ENCODE peak calls at places on chromosomes 4 and X, in nine cellular contexts. One of them, this sample, is unnamed.

GRCh38 chr4:169210516-169211108 is 60.1 kb downstream of the SH3RF1 start:
- DNase-seq in astrocyte of the spinal cord: no peak
- DNase-seq in activated naive CD4-positive, alpha-beta T cell treated with anti-CD3 and anti-CD28 coated beads for 36 hours: no peak
- DNase-seq in NCI-H1105 treated with DMSO at 0.1 percent for 48 hours: no peak
- DNase-seq in T47D: no peak
- DNase-seq in astrocyte: no peak
- DNase-seq in choroid plexus epithelial cell: no peak
- DNase-seq in T1000: no peak
- DNase-seq in effector CD4-positive, alpha-beta T cell: no peak
- DNase-seq in this sample: no peak

GRCh38 chrX:71998836-71999509 is 88.3 kb downstream of the NHSL2 start:
- DNase-seq in choroid plexus epithelial cell: no peak
- DNase-seq in T1000: peak; percentile 2
- DNase-seq in T47D: no peak
- DNase-seq in astrocyte of the spinal cord: no peak
- DNase-seq in effector CD4-positive, alpha-beta T cell: peak; percentile 35
- DNase-seq in astrocyte: no peak
- DNase-seq in activated naive CD4-positive, alpha-beta T cell treated with anti-CD3 and anti-CD28 coated beads for 36 hours: peak; percentile 49
- DNase-seq in NCI-H1105 treated with DMSO at 0.1 percent for 48 hours: peak; percentile 27
- DNase-seq in this sample: peak; percentile 14

GRCh38 chr4:86338989-86339388 is 20.9 kb downstream of the MAPK10 start:
- DNase-seq in astrocyte of the spinal cord: peak; percentile 88
- DNase-seq in astrocyte: peak; percentile 93
- DNase-seq in NCI-H1105 treated with DMSO at 0.1 percent for 48 hours: no peak
- DNase-seq in T47D: no peak
- DNase-seq in effector CD4-positive, alpha-beta T cell: no peak
- DNase-seq in activated naive CD4-positive, alpha-beta T cell treated with anti-CD3 and anti-CD28 coated beads for 36 hours: no peak
- DNase-seq in T1000: peak; percentile 43
- DNase-seq in choroid plexus epithelial cell: peak; percentile 88
- DNase-seq in this sample: no peak

GRCh38 chr4:98199247-98199646 is 56.0 kb upstream of the STPG2 start:
- DNase-seq in NCI-H1105 treated with DMSO at 0.1 percent for 48 hours: no peak
- DNase-seq in T47D: no peak
- DNase-seq in effector CD4-positive, alpha-beta T cell: no peak
- DNase-seq in astrocyte of the spinal cord: no peak
- DNase-seq in activated naive CD4-positive, alpha-beta T cell treated with anti-CD3 and anti-CD28 coated beads for 36 hours: no peak
- DNase-seq in astrocyte: no peak
- DNase-seq in T1000: no peak
- DNase-seq in choroid plexus epithelial cell: peak; percentile 13
- DNase-seq in this sample: no peak

GRCh38 chrX:14051416-14051815 is 21.7 kb upstream of the GEMIN8 start:
- DNase-seq in effector CD4-positive, alpha-beta T cell: no peak
- DNase-seq in astrocyte: no peak
- DNase-seq in activated naive CD4-positive, alpha-beta T cell treated with anti-CD3 and anti-CD28 coated beads for 36 hours: no peak
- DNase-seq in T47D: no peak
- DNase-seq in choroid plexus epithelial cell: no peak
- DNase-seq in T1000: no peak
- DNase-seq in astrocyte of the spinal cord: no peak
- DNase-seq in NCI-H1105 treated with DMSO at 0.1 percent for 48 hours: peak; percentile 43
- DNase-seq in this sample: no peak

GRCh38 chr4:2793578-2793919 is 664 bp downstream of the SH3BP2 start:
- DNase-seq in astrocyte of the spinal cord: no peak
- DNase-seq in T47D: no peak
- DNase-seq in NCI-H1105 treated with DMSO at 0.1 percent for 48 hours: no peak
- DNase-seq in effector CD4-positive, alpha-beta T cell: no peak
- DNase-seq in astrocyte: peak; percentile 38
- DNase-seq in activated naive CD4-positive, alpha-beta T cell treated with anti-CD3 and anti-CD28 coated beads for 36 hours: peak; percentile 68
- DNase-seq in T1000: no peak
- DNase-seq in choroid plexus epithelial cell: peak; percentile 48
- DNase-seq in this sample: peak; percentile 51

GRCh38 chr4:165415910-165416309 is 37.1 kb downstream of the CPE start:
- DNase-seq in NCI-H1105 treated with DMSO at 0.1 percent for 48 hours: no peak
- DNase-seq in astrocyte of the spinal cord: no peak
- DNase-seq in effector CD4-positive, alpha-beta T cell: no peak
- DNase-seq in T47D: no peak
- DNase-seq in choroid plexus epithelial cell: no peak
- DNase-seq in astrocyte: no peak
- DNase-seq in T1000: no peak
- DNase-seq in activated naive CD4-positive, alpha-beta T cell treated with anti-CD3 and anti-CD28 coated beads for 36 hours: no peak
- DNase-seq in this sample: no peak

GRCh38 chr4:8745036-8745827 is 126.4 kb downstream of the HMX1 start:
- DNase-seq in T47D: no peak
- DNase-seq in activated naive CD4-positive, alpha-beta T cell treated with anti-CD3 and anti-CD28 coated beads for 36 hours: no peak
- DNase-seq in astrocyte of the spinal cord: no peak
- DNase-seq in T1000: no peak
- DNase-seq in effector CD4-positive, alpha-beta T cell: no peak
- DNase-seq in choroid plexus epithelial cell: no peak
- DNase-seq in astrocyte: no peak
- DNase-seq in NCI-H1105 treated with DMSO at 0.1 percent for 48 hours: no peak
- DNase-seq in this sample: no peak

GRCh38 chrX:121831601-121832000 is 784.2 kb downstream of the GLUD2 start:
- DNase-seq in T1000: no peak
- DNase-seq in NCI-H1105 treated with DMSO at 0.1 percent for 48 hours: no peak
- DNase-seq in activated naive CD4-positive, alpha-beta T cell treated with anti-CD3 and anti-CD28 coated beads for 36 hours: no peak
- DNase-seq in astrocyte of the spinal cord: peak; percentile 3
- DNase-seq in T47D: no peak
- DNase-seq in effector CD4-positive, alpha-beta T cell: no peak
- DNase-seq in astrocyte: peak; percentile 58
- DNase-seq in choroid plexus epithelial cell: peak; percentile 37
- DNase-seq in this sample: no peak

GRCh38 chr4:47640911-47641310 is 155.8 kb downstream of the ATP10D start:
- DNase-seq in T1000: no peak
- DNase-seq in activated naive CD4-positive, alpha-beta T cell treated with anti-CD3 and anti-CD28 coated beads for 36 hours: no peak
- DNase-seq in astrocyte of the spinal cord: peak; percentile 36
- DNase-seq in NCI-H1105 treated with DMSO at 0.1 percent for 48 hours: no peak
- DNase-seq in effector CD4-positive, alpha-beta T cell: no peak
- DNase-seq in astrocyte: peak; percentile 20
- DNase-seq in choroid plexus epithelial cell: peak; percentile 57
- DNase-seq in T47D: no peak
- DNase-seq in this sample: no peak

GRCh38 chrX:115957862-115958490 is 212.6 kb upstream of the AGTR2 start:
- DNase-seq in astrocyte of the spinal cord: no peak
- DNase-seq in NCI-H1105 treated with DMSO at 0.1 percent for 48 hours: no peak
- DNase-seq in choroid plexus epithelial cell: no peak
- DNase-seq in effector CD4-positive, alpha-beta T cell: no peak
- DNase-seq in T1000: no peak
- DNase-seq in astrocyte: no peak
- DNase-seq in T47D: no peak
- DNase-seq in activated naive CD4-positive, alpha-beta T cell treated with anti-CD3 and anti-CD28 coated beads for 36 hours: no peak
- DNase-seq in this sample: no peak

GRCh38 chr4:41359069-41359769 is 102.5 kb downstream of the UCHL1 start:
- DNase-seq in NCI-H1105 treated with DMSO at 0.1 percent for 48 hours: no peak
- DNase-seq in astrocyte of the spinal cord: no peak
- DNase-seq in choroid plexus epithelial cell: no peak
- DNase-seq in T47D: no peak
- DNase-seq in astrocyte: no peak
- DNase-seq in T1000: no peak
- DNase-seq in activated naive CD4-positive, alpha-beta T cell treated with anti-CD3 and anti-CD28 coated beads for 36 hours: no peak
- DNase-seq in effector CD4-positive, alpha-beta T cell: no peak
- DNase-seq in this sample: no peak

GRCh38 chrX:10176121-10177003 is 19.6 kb downstream of the CLCN4 start:
- DNase-seq in NCI-H1105 treated with DMSO at 0.1 percent for 48 hours: no peak
- DNase-seq in effector CD4-positive, alpha-beta T cell: no peak
- DNase-seq in T47D: no peak
- DNase-seq in astrocyte of the spinal cord: no peak
- DNase-seq in choroid plexus epithelial cell: no peak
- DNase-seq in astrocyte: no peak
- DNase-seq in T1000: no peak
- DNase-seq in activated naive CD4-positive, alpha-beta T cell treated with anti-CD3 and anti-CD28 coated beads for 36 hours: no peak
- DNase-seq in this sample: no peak

GRCh38 chr4:105352826-105353225 is 121.0 kb downstream of the PPA2 start:
- DNase-seq in choroid plexus epithelial cell: peak; percentile 18
- DNase-seq in activated naive CD4-positive, alpha-beta T cell treated with anti-CD3 and anti-CD28 coated beads for 36 hours: no peak
- DNase-seq in T47D: no peak
- DNase-seq in astrocyte of the spinal cord: peak; percentile 36
- DNase-seq in astrocyte: peak; percentile 55
- DNase-seq in T1000: no peak
- DNase-seq in effector CD4-positive, alpha-beta T cell: no peak
- DNase-seq in NCI-H1105 treated with DMSO at 0.1 percent for 48 hours: no peak
- DNase-seq in this sample: no peak

GRCh38 chrX:149398027-149398426 is 107.1 kb downstream of the IDS start:
- DNase-seq in NCI-H1105 treated with DMSO at 0.1 percent for 48 hours: no peak
- DNase-seq in astrocyte of the spinal cord: no peak
- DNase-seq in choroid plexus epithelial cell: no peak
- DNase-seq in effector CD4-positive, alpha-beta T cell: no peak
- DNase-seq in astrocyte: no peak
- DNase-seq in activated naive CD4-positive, alpha-beta T cell treated with anti-CD3 and anti-CD28 coated beads for 36 hours: no peak
- DNase-seq in T47D: no peak
- DNase-seq in T1000: no peak
- DNase-seq in this sample: no peak

GRCh38 chr4:17580969-17581368 is 4.0 kb downstream of the LAP3 start:
- DNase-seq in effector CD4-positive, alpha-beta T cell: no peak
- DNase-seq in astrocyte of the spinal cord: peak; percentile 83
- DNase-seq in NCI-H1105 treated with DMSO at 0.1 percent for 48 hours: no peak
- DNase-seq in T1000: no peak
- DNase-seq in astrocyte: peak; percentile 86
- DNase-seq in T47D: no peak
- DNase-seq in choroid plexus epithelial cell: peak; percentile 83
- DNase-seq in activated naive CD4-positive, alpha-beta T cell treated with anti-CD3 and anti-CD28 coated beads for 36 hours: no peak
- DNase-seq in this sample: no peak

GRCh38 chrX:148601034-148601433 is 100.6 kb downstream of the AFF2 start:
- DNase-seq in choroid plexus epithelial cell: peak; percentile 27
- DNase-seq in astrocyte: peak; percentile 59
- DNase-seq in T47D: no peak
- DNase-seq in effector CD4-positive, alpha-beta T cell: no peak
- DNase-seq in NCI-H1105 treated with DMSO at 0.1 percent for 48 hours: no peak
- DNase-seq in astrocyte of the spinal cord: peak; percentile 25
- DNase-seq in T1000: no peak
- DNase-seq in activated naive CD4-positive, alpha-beta T cell treated with anti-CD3 and anti-CD28 coated beads for 36 hours: no peak
- DNase-seq in this sample: no peak

GRCh38 chr4:172707622-172708021 is 461.0 kb upstream of the GALNT7 start:
- DNase-seq in astrocyte of the spinal cord: no peak
- DNase-seq in T1000: no peak
- DNase-seq in NCI-H1105 treated with DMSO at 0.1 percent for 48 hours: peak; percentile 87
- DNase-seq in astrocyte: no peak
- DNase-seq in activated naive CD4-positive, alpha-beta T cell treated with anti-CD3 and anti-CD28 coated beads for 36 hours: no peak
- DNase-seq in effector CD4-positive, alpha-beta T cell: no peak
- DNase-seq in choroid plexus epithelial cell: no peak
- DNase-seq in T47D: no peak
- DNase-seq in this sample: no peak

GRCh38 chr4:114015444-114015899 is 36.0 kb upstream of the ARSJ start:
- DNase-seq in activated naive CD4-positive, alpha-beta T cell treated with anti-CD3 and anti-CD28 coated beads for 36 hours: no peak
- DNase-seq in T1000: peak; percentile 76
- DNase-seq in choroid plexus epithelial cell: peak; percentile 96
- DNase-seq in T47D: no peak
- DNase-seq in astrocyte: peak; percentile 100
- DNase-seq in NCI-H1105 treated with DMSO at 0.1 percent for 48 hours: peak; percentile 66
- DNase-seq in effector CD4-positive, alpha-beta T cell: no peak
- DNase-seq in astrocyte of the spinal cord: peak; percentile 100
- DNase-seq in this sample: no peak

GRCh38 chr4:161829631-161830030 is 334.2 kb downstream of the FSTL5 start:
- DNase-seq in NCI-H1105 treated with DMSO at 0.1 percent for 48 hours: peak; percentile 70
- DNase-seq in choroid plexus epithelial cell: no peak
- DNase-seq in effector CD4-positive, alpha-beta T cell: no peak
- DNase-seq in astrocyte: no peak
- DNase-seq in activated naive CD4-positive, alpha-beta T cell treated with anti-CD3 and anti-CD28 coated beads for 36 hours: no peak
- DNase-seq in T1000: no peak
- DNase-seq in T47D: no peak
- DNase-seq in astrocyte of the spinal cord: no peak
- DNase-seq in this sample: no peak

GRCh38 chr4:41134581-41134980 is 79.8 kb downstream of the APBB2 start:
- DNase-seq in NCI-H1105 treated with DMSO at 0.1 percent for 48 hours: no peak
- DNase-seq in T1000: no peak
- DNase-seq in astrocyte of the spinal cord: no peak
- DNase-seq in activated naive CD4-positive, alpha-beta T cell treated with anti-CD3 and anti-CD28 coated beads for 36 hours: no peak
- DNase-seq in choroid plexus epithelial cell: no peak
- DNase-seq in effector CD4-positive, alpha-beta T cell: no peak
- DNase-seq in T47D: no peak
- DNase-seq in astrocyte: no peak
- DNase-seq in this sample: no peak

GRCh38 chr4:15868816-15869413 is 69.6 kb downstream of the FGFBP1 start:
- DNase-seq in T47D: no peak
- DNase-seq in NCI-H1105 treated with DMSO at 0.1 percent for 48 hours: no peak
- DNase-seq in astrocyte: peak; percentile 58
- DNase-seq in activated naive CD4-positive, alpha-beta T cell treated with anti-CD3 and anti-CD28 coated beads for 36 hours: no peak
- DNase-seq in choroid plexus epithelial cell: no peak
- DNase-seq in astrocyte of the spinal cord: no peak
- DNase-seq in T1000: no peak
- DNase-seq in effector CD4-positive, alpha-beta T cell: no peak
- DNase-seq in this sample: no peak

GRCh38 chrX:24424948-24425347 is 40.1 kb upstream of the PDK3 start:
- DNase-seq in choroid plexus epithelial cell: peak; percentile 6
- DNase-seq in T1000: no peak
- DNase-seq in effector CD4-positive, alpha-beta T cell: no peak
- DNase-seq in T47D: no peak
- DNase-seq in activated naive CD4-positive, alpha-beta T cell treated with anti-CD3 and anti-CD28 coated beads for 36 hours: no peak
- DNase-seq in NCI-H1105 treated with DMSO at 0.1 percent for 48 hours: no peak
- DNase-seq in astrocyte: peak; percentile 16
- DNase-seq in astrocyte of the spinal cord: peak; percentile 10
- DNase-seq in this sample: no peak

GRCh38 chr4:156374069-156374468 is 420.4 kb upstream of the CTSO start:
- DNase-seq in T47D: no peak
- DNase-seq in T1000: no peak
- DNase-seq in effector CD4-positive, alpha-beta T cell: no peak
- DNase-seq in astrocyte: no peak
- DNase-seq in NCI-H1105 treated with DMSO at 0.1 percent for 48 hours: no peak
- DNase-seq in astrocyte of the spinal cord: no peak
- DNase-seq in choroid plexus epithelial cell: no peak
- DNase-seq in activated naive CD4-positive, alpha-beta T cell treated with anti-CD3 and anti-CD28 coated beads for 36 hours: no peak
- DNase-seq in this sample: no peak

GRCh38 chrX:149825424-149825823 is 43.7 kb downstream of the MAGEA9 start:
- DNase-seq in activated naive CD4-positive, alpha-beta T cell treated with anti-CD3 and anti-CD28 coated beads for 36 hours: peak; percentile 58
- DNase-seq in NCI-H1105 treated with DMSO at 0.1 percent for 48 hours: peak; percentile 36
- DNase-seq in effector CD4-positive, alpha-beta T cell: no peak
- DNase-seq in T47D: no peak
- DNase-seq in T1000: no peak
- DNase-seq in astrocyte: no peak
- DNase-seq in choroid plexus epithelial cell: peak; percentile 24
- DNase-seq in astrocyte of the spinal cord: no peak
- DNase-seq in this sample: peak; percentile 62

GRCh38 chr4:184424279-184424678 is 50.1 kb downstream of the IRF2 start:
- DNase-seq in T47D: no peak
- DNase-seq in choroid plexus epithelial cell: no peak
- DNase-seq in effector CD4-positive, alpha-beta T cell: no peak
- DNase-seq in T1000: no peak
- DNase-seq in NCI-H1105 treated with DMSO at 0.1 percent for 48 hours: no peak
- DNase-seq in activated naive CD4-positive, alpha-beta T cell treated with anti-CD3 and anti-CD28 coated beads for 36 hours: no peak
- DNase-seq in astrocyte of the spinal cord: no peak
- DNase-seq in astrocyte: no peak
- DNase-seq in this sample: no peak

GRCh38 chrX:131677655-131678628 is 134.1 kb downstream of the OR13H1 start:
- DNase-seq in T1000: no peak
- DNase-seq in astrocyte: no peak
- DNase-seq in astrocyte of the spinal cord: peak; percentile 7
- DNase-seq in NCI-H1105 treated with DMSO at 0.1 percent for 48 hours: peak; percentile 39
- DNase-seq in choroid plexus epithelial cell: peak; percentile 33
- DNase-seq in T47D: peak; percentile 3
- DNase-seq in effector CD4-positive, alpha-beta T cell: peak; percentile 23
- DNase-seq in activated naive CD4-positive, alpha-beta T cell treated with anti-CD3 and anti-CD28 coated beads for 36 hours: peak; percentile 47
- DNase-seq in this sample: peak; percentile 45

GRCh38 chr4:88291003-88291402 is 6.6 kb upstream of the PPM1K start:
- DNase-seq in astrocyte: peak; percentile 35
- DNase-seq in activated naive CD4-positive, alpha-beta T cell treated with anti-CD3 and anti-CD28 coated beads for 36 hours: no peak
- DNase-seq in effector CD4-positive, alpha-beta T cell: no peak
- DNase-seq in NCI-H1105 treated with DMSO at 0.1 percent for 48 hours: no peak
- DNase-seq in T1000: no peak
- DNase-seq in choroid plexus epithelial cell: peak; percentile 77
- DNase-seq in astrocyte of the spinal cord: peak; percentile 36
- DNase-seq in T47D: no peak
- DNase-seq in this sample: no peak

GRCh38 chrX:151609222-151609621 is 45.7 kb downstream of the PASD1 start:
- DNase-seq in effector CD4-positive, alpha-beta T cell: no peak
- DNase-seq in activated naive CD4-positive, alpha-beta T cell treated with anti-CD3 and anti-CD28 coated beads for 36 hours: no peak
- DNase-seq in T47D: no peak
- DNase-seq in astrocyte of the spinal cord: no peak
- DNase-seq in astrocyte: no peak
- DNase-seq in NCI-H1105 treated with DMSO at 0.1 percent for 48 hours: no peak
- DNase-seq in T1000: no peak
- DNase-seq in choroid plexus epithelial cell: no peak
- DNase-seq in this sample: no peak

GRCh38 chrX:143306991-143307965 is 210.0 kb downstream of the SPANXN3 start:
- DNase-seq in T47D: no peak
- DNase-seq in activated naive CD4-positive, alpha-beta T cell treated with anti-CD3 and anti-CD28 coated beads for 36 hours: no peak
- DNase-seq in NCI-H1105 treated with DMSO at 0.1 percent for 48 hours: peak; percentile 89
- DNase-seq in astrocyte: no peak
- DNase-seq in choroid plexus epithelial cell: no peak
- DNase-seq in astrocyte of the spinal cord: no peak
- DNase-seq in effector CD4-positive, alpha-beta T cell: no peak
- DNase-seq in T1000: no peak
- DNase-seq in this sample: no peak

GRCh38 chrX:40402771-40403533 is 177.8 kb upstream of the ATP6AP2 start:
- DNase-seq in effector CD4-positive, alpha-beta T cell: no peak
- DNase-seq in activated naive CD4-positive, alpha-beta T cell treated with anti-CD3 and anti-CD28 coated beads for 36 hours: peak; percentile 37
- DNase-seq in choroid plexus epithelial cell: peak; percentile 24
- DNase-seq in NCI-H1105 treated with DMSO at 0.1 percent for 48 hours: no peak
- DNase-seq in T1000: no peak
- DNase-seq in astrocyte of the spinal cord: peak; percentile 34
- DNase-seq in astrocyte: peak; percentile 37
- DNase-seq in T47D: no peak
- DNase-seq in this sample: no peak

This sample was measured in CD8-positive, alpha-beta memory T cell.